ENCODE peak calls at places on chromosomes 1 and 21, in seven cellular contexts. L, P, U, J, I, Q and T are unnamed samples.

GRCh38 chr1:155064109-155064812 is 721 bp downstream of the EFNA4 start:
- DNase-seq in J (no peak), L (peak), I (no peak), P (no peak), Q (peak), U (no peak), T (no peak)

GRCh38 chr1:6354659-6355317 is 38.8 kb downstream of the ACOT7 start:
- DNase-seq in J (no peak), L (no peak), Q (no peak), U (no peak), I (no peak), P (no peak), T (no peak)

GRCh38 chr1:70855203-70855602 is 192.4 kb downstream of the PTGER3 start:
- DNase-seq in I (no peak), L (no peak), J (no peak), Q (no peak), U (no peak), P (no peak), T (no peak)

GRCh38 chr1:187787696-187788095 is 958.9 kb downstream of the PLA2G4A start:
- DNase-seq in U (no peak), I (no peak), P (no peak), Q (no peak), L (no peak), J (no peak), T (no peak)

GRCh38 chr1:170134606-170135005 is 11.2 kb upstream of the NTMT2 start:
- DNase-seq in J (no peak), I (no peak), U (no peak), P (no peak), Q (no peak), L (no peak), T (no peak)

GRCh38 chr1:41713557-41714327 is 205.0 kb downstream of the HIVEP3 start:
- DNase-seq in Q (no peak), U (no peak), J (no peak), I (no peak), L (no peak), P (no peak), T (peak)

GRCh38 chr1:185917646-185918045 is 183.5 kb downstream of the HMCN1 start:
- DNase-seq in P (no peak), U (no peak), I (no peak), L (no peak), Q (peak), J (no peak), T (no peak)

GRCh38 chr1:99707535-99708142 is 58.8 kb downstream of the FRRS1 start:
- DNase-seq in U (peak), P (peak), J (peak), L (peak), Q (peak), I (peak), T (peak)

GRCh38 chr1:106875622-106876021 is 180.9 kb upstream of the PRMT6 start:
- DNase-seq in P (no peak), U (no peak), J (no peak), Q (no peak), I (no peak), L (no peak), T (no peak)

GRCh38 chr1:15168479-15168878 is 14.9 kb downstream of the TMEM51 start:
- DNase-seq in J (no peak), L (no peak), I (no peak), P (no peak), U (no peak), Q (peak), T (no peak)

GRCh38 chr1:7048395-7048794 is 263.1 kb downstream of the CAMTA1 start:
- DNase-seq in L (no peak), U (no peak), I (no peak), Q (no peak), J (no peak), P (no peak), T (no peak)

GRCh38 chr21:34967509-34968289 is 81.4 kb downstream of the RUNX1 start:
- DNase-seq in Q (no peak), U (no peak), I (no peak), J (no peak), P (no peak), L (no peak), T (no peak)

GRCh38 chr1:183652547-183653467 is at the start of gene APOBEC4:
- DNase-seq in I (no peak), J (no peak), P (no peak), Q (no peak), L (peak), U (no peak), T (no peak)

GRCh38 chr1:184545601-184546000 is 158.8 kb downstream of the C1orf21 start:
- DNase-seq in I (no peak), U (no peak), J (no peak), L (no peak), P (no peak), Q (no peak), T (no peak)

GRCh38 chr1:41485605-41486004 is 1.1 kb upstream of the EDN2 start:
- DNase-seq in J (no peak), Q (no peak), L (no peak), P (no peak), I (peak), U (no peak), T (peak)

GRCh38 chr1:24555591-24556413 is at the start of gene NCMAP:
- DNase-seq in L (peak), J (peak), I (no peak), U (no peak), Q (peak), P (no peak), T (no peak)

GRCh38 chr1:24849653-24850295 is 80.3 kb downstream of the RUNX3 start:
- DNase-seq in Q (no peak), P (no peak), U (no peak), L (peak), I (no peak), J (peak), T (no peak)

GRCh38 chr1:154595621-154596020 is 12.4 kb downstream of the ADAR start:
- DNase-seq in J (no peak), Q (no peak), L (no peak), P (no peak), U (no peak), I (no peak), T (no peak)

GRCh38 chr21:45522986-45523385 is 19.3 kb downstream of the SLC19A1 start:
- DNase-seq in I (no peak), U (no peak), Q (no peak), J (no peak), L (peak), P (peak), T (no peak)

GRCh38 chr21:26964379-26964778 is 2.5 kb downstream of the ADAMTS5 start:
- DNase-seq in P (peak), I (peak), U (peak), Q (peak), L (peak), J (no peak), T (peak)

GRCh38 chr1:86441581-86441980 is 17.6 kb downstream of the CLCA2 start:
- DNase-seq in J (no peak), U (no peak), I (no peak), P (no peak), Q (no peak), L (peak), T (no peak)

DNA sequence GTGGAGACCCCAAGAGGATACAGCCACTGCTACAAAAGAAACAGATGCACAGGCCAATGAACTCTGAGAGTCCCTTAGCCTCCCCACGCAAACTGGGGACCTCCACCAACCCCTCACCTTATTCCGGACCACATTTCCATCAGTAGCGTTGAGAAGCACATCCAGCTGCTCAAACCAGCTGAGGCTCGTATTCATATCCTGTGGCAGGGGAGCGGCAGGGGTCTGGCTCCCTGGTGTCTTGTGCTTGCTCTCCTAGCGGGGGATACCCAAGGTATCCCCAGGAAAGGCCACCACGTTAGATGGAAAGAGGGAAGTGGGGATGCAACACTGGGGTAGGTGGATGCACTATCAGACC is 481 bp downstream of the CCDC163 start:
- DNase-seq in L (no peak), J (no peak), U (no peak), I (no peak), P (no peak), Q (no peak), T (no peak)
- TF ChIP-seq POLR2A in L (no peak), J (no peak), U (no peak), I (no peak), P (no peak), Q (no peak), T (no peak)

DNA sequence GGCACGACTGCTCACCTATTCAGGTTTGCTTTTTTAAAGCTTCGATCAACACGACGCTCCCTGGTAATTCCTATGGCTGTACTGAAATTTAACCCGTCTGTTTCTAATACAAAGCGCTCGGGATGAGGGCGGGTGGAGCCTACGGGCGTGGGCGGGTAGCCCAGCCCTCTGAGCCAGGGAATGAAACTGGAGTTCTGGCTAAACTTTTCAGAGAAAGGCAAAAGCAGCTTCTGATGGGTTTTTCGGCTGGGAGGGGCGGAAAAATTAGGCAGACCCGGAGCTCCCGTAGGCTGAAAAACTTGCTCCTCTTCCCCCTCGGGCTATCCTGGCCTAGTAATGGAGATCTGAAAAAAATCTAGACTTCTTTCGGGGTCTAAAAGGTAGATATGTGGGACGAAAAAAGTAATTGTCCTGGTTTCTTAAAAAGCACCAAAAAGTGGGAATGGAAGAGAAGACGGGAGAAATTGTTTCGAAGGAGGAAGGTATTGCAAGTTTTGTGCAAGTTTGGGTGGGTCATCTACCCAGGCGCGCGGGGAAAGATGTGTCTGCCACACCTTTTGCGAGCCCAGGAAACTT is 7.4 kb downstream of the NR5A2 start:
- DNase-seq in I (no peak), P (no peak), U (no peak), L (peak), J (peak), Q (no peak), T (no peak)
- TF ChIP-seq POLR2A in I (no peak), P (no peak), U (no peak), L (peak), J (no peak), Q (no peak), T (no peak)

GRCh38 chr1:110209715-110210603 is at the start of gene KCNC4:
- DNase-seq in I (peak), L (peak), Q (peak), P (peak), U (peak), J (peak), T (peak)
- TF ChIP-seq POLR2A in I (peak), L (peak), Q (no peak), P (no peak), U (peak), J (no peak), T (peak)

GRCh38 chr1:3352084-3352951 is 102.1 kb upstream of the ARHGEF16 start:
- DNase-seq in U (peak), L (peak), P (no peak), I (peak), Q (peak), J (peak), T (peak)
- TF ChIP-seq POLR2A in U (peak), L (no peak), P (no peak), I (peak), Q (no peak), J (no peak), T (peak)

GRCh38 chr1:19613075-19613748 is 30.9 kb upstream of the NBL1 start:
- DNase-seq in U (no peak), P (no peak), I (no peak), L (peak), Q (no peak), J (no peak), T (no peak)

GRCh38 chr1:19612516-19612915 is 31.6 kb upstream of the NBL1 start:
- DNase-seq in J (no peak), P (no peak), L (peak), I (no peak), Q (no peak), U (no peak), T (no peak)

GRCh38 chr1:19618428-19618827 is 25.7 kb upstream of the NBL1 start:
- DNase-seq in I (no peak), J (no peak), P (no peak), Q (no peak), U (no peak), L (no peak), T (no peak)

GRCh38 chr1:19616489-19616888 is 27.6 kb upstream of the NBL1 start:
- DNase-seq in J (no peak), P (no peak), I (no peak), L (no peak), U (no peak), Q (no peak), T (no peak)

DNA sequence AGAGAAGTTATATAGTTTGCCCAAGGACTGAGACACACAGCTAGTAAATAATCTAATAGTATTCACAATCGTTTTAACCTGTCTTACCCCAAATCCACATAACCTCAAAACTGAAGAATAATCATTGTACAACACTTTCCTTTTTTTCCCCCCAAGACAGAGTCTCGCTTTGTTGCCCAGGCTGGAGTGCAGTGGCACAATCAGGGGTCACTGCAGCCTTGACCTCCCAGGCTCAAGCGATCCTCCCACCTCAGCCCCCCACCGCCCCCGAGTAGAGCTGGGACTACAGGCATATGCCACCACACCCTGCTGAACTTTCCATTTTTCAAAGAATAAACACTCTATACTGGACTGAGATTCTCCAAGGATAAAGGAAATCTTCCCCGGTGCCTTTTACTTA is 28.7 kb upstream of the NBL1 start:
- DNase-seq in P (no peak), L (no peak), Q (no peak), U (no peak), I (no peak), J (no peak), T (no peak)
- TF ChIP-seq POLR2A in P (no peak), L (no peak), Q (no peak), U (no peak), I (no peak), J (no peak), T (no peak)

GRCh38 chr1:153357853-153358690 is at the start of gene S100A9:
- DNase-seq in U (no peak), L (no peak), Q (no peak), I (no peak), P (no peak), J (no peak), T (no peak)
- TF ChIP-seq POLR2A in U (no peak), L (no peak), Q (no peak), I (no peak), P (no peak), J (no peak), T (no peak)

GRCh38 chr1:75520028-75520427 is 90.9 kb downstream of the SLC44A5 start:
- DNase-seq in Q (no peak), P (no peak), J (no peak), U (no peak), I (no peak), L (no peak), T (no peak)
- TF ChIP-seq POLR2A in Q (no peak), P (no peak), J (no peak), U (no peak), I (no peak), L (no peak), T (no peak)